ENCODE peak calls at places on chromosomes 3 and 15, in seven cellular contexts. J, G, Y, Z, A, R and M are unnamed samples.

GRCh38 chr3:196111939-196112386 is 30.1 kb upstream of the TFRC start:
- DNase-seq in J (no peak), G (no peak), Y (no peak), Z (no peak), A (no peak), R (no peak), M (no peak)

GRCh38 chr3:38548154-38548931 is 52.2 kb downstream of the EXOG start:
- DNase-seq in J (no peak), G (no peak), Y (no peak), Z (no peak), A (no peak), R (peak), M (no peak)

GRCh38 chr15:92011611-92012367 is 158.3 kb downstream of the SLCO3A1 start:
- DNase-seq in J (no peak), G (no peak), Y (no peak), Z (no peak), A (no peak), R (peak), M (no peak)

GRCh38 chr15:59436774-59437472 is 1.1 kb upstream of the FAM81A start:
- DNase-seq in J (no peak), G (no peak), Y (peak), Z (no peak), A (no peak), R (no peak), M (peak)

GRCh38 chr15:32909431-32909830 is 191.6 kb downstream of the GREM1 start:
- DNase-seq in J (no peak), G (no peak), Y (no peak), Z (no peak), A (no peak), R (no peak), M (no peak)

GRCh38 chr15:85754993-85755392 is 39.7 kb downstream of the KLHL25 start:
- DNase-seq in J (no peak), G (no peak), Y (no peak), Z (peak), A (peak), R (no peak), M (no peak)

GRCh38 chr3:134647902-134648760 is 2.7 kb downstream of the KY start:
- DNase-seq in J (no peak), G (no peak), Y (no peak), Z (no peak), A (no peak), R (peak), M (no peak)

GRCh38 chr15:70090436-70091291 is 7.1 kb downstream of the TLE3 start:
- DNase-seq in J (no peak), G (no peak), Y (no peak), Z (no peak), A (no peak), R (no peak), M (no peak)

GRCh38 chr3:66450389-66451022 is 50.3 kb downstream of the LRIG1 start:
- DNase-seq in J (peak), G (no peak), Y (peak), Z (no peak), A (peak), R (no peak), M (peak)

GRCh38 chr3:193297421-193297820 is 56.4 kb downstream of the PLAAT1 start:
- DNase-seq in J (no peak), G (no peak), Y (no peak), Z (no peak), A (no peak), R (no peak), M (no peak)

GRCh38 chr3:177284383-177284881 is 87.2 kb upstream of the TBL1XR1 start:
- DNase-seq in J (no peak), G (no peak), Y (no peak), Z (no peak), A (no peak), R (peak), M (peak)

GRCh38 chr15:94370197-94370987 is 139.0 kb downstream of the MCTP2 start:
- DNase-seq in J (no peak), G (no peak), Y (no peak), Z (no peak), A (no peak), R (no peak), M (no peak)

GRCh38 chr15:45583731-45584639 is 3.2 kb upstream of the BLOC1S6 start:
- DNase-seq in J (no peak), G (no peak), Y (peak), Z (no peak), A (no peak), R (no peak), M (peak)

GRCh38 chr3:57068437-57069089 is 8.1 kb downstream of the SPATA12 start:
- DNase-seq in J (no peak), G (no peak), Y (peak), Z (no peak), A (peak), R (no peak), M (no peak)

GRCh38 chr3:30655187-30655812 is 48.9 kb downstream of the TGFBR2 start:
- DNase-seq in J (no peak), G (no peak), Y (peak), Z (no peak), A (no peak), R (no peak), M (peak)

GRCh38 chr15:59326856-59327255 is 45.8 kb downstream of the MYO1E start:
- DNase-seq in J (no peak), G (no peak), Y (no peak), Z (no peak), A (no peak), R (no peak), M (no peak)

GRCh38 chr3:188400494-188401243 is 246.7 kb downstream of the LPP start:
- DNase-seq in J (no peak), G (no peak), Y (no peak), Z (no peak), A (no peak), R (no peak), M (no peak)

GRCh38 chr15:72153269-72153668 is 35.1 kb downstream of the SENP8 start:
- DNase-seq in J (no peak), G (no peak), Y (peak), Z (no peak), A (no peak), R (no peak), M (no peak)

GRCh38 chr3:48410205-48411040 is 19.5 kb downstream of the PLXNB1 start:
- DNase-seq in J (no peak), G (no peak), Y (no peak), Z (peak), A (peak), R (peak), M (no peak)

GRCh38 chr3:123778991-123779622 is 105.0 kb downstream of the MYLK start:
- DNase-seq in J (peak), G (no peak), Y (no peak), Z (no peak), A (peak), R (no peak), M (no peak)

GRCh38 chr3:189317911-189318310 is 146.1 kb downstream of the TPRG1 start:
- DNase-seq in J (no peak), G (no peak), Y (no peak), Z (no peak), A (no peak), R (no peak), M (no peak)

GRCh38 chr3:95151590-95151989 is 1088.7 kb downstream of the NSUN3 start:
- DNase-seq in J (no peak), G (no peak), Y (no peak), Z (no peak), A (no peak), R (no peak), M (no peak)

GRCh38 chr15:29045717-29046116 is 159.9 kb downstream of the APBA2 start:
- DNase-seq in J (no peak), G (no peak), Y (peak), Z (no peak), A (no peak), R (no peak), M (no peak)

GRCh38 chr3:79515072-79515471 is 252.7 kb downstream of the ROBO1 start:
- DNase-seq in J (peak), G (no peak), Y (peak), Z (no peak), A (no peak), R (no peak), M (peak)

GRCh38 chr3:149013726-149014125 is 22.4 kb downstream of the GYG1 start:
- DNase-seq in J (no peak), G (no peak), Y (no peak), Z (no peak), A (no peak), R (no peak), M (no peak)

GRCh38 chr15:98604983-98605382 is 43.4 kb upstream of the IGF1R start:
- DNase-seq in J (no peak), G (no peak), Y (peak), Z (no peak), A (no peak), R (no peak), M (no peak)

GRCh38 chr15:30984118-30984517 is 7.3 kb downstream of the MTMR10 start:
- DNase-seq in J (no peak), G (no peak), Y (peak), Z (no peak), A (no peak), R (no peak), M (no peak)

GRCh38 chr15:64749999-64750657 is 25.3 kb downstream of the RBPMS2 start:
- DNase-seq in J (no peak), G (peak), Y (peak), Z (no peak), A (peak), R (no peak), M (peak)

GRCh38 chr15:101413239-101413638 is 76.3 kb downstream of the PCSK6 start:
- DNase-seq in J (no peak), G (no peak), Y (no peak), Z (no peak), A (no peak), R (no peak), M (no peak)

GRCh38 chr15:81046290-81046689 is 45.6 kb downstream of the TLNRD1 start:
- DNase-seq in J (no peak), G (no peak), Y (no peak), Z (no peak), A (no peak), R (no peak), M (no peak)

GRCh38 chr3:149188494-149188893 is 33.1 kb downstream of the CP start:
- DNase-seq in J (no peak), G (no peak), Y (no peak), Z (no peak), A (no peak), R (no peak), M (no peak)

GRCh38 chr3:50323092-50323600 is 601 bp upstream of the HYAL2 start:
- DNase-seq in J (no peak), G (peak), Y (peak), Z (no peak), A (peak), R (no peak), M (no peak)

GRCh38 chr3:169264711-169265110 is 398.8 kb downstream of the MECOM start:
- DNase-seq in J (no peak), G (no peak), Y (peak), Z (no peak), A (no peak), R (no peak), M (peak)